ENCODE peak calls at places on chromosomes 13 and 19, in nine cellular contexts. D, R, V, B, Z, F, Y, G and X are unnamed samples.

GRCh38 chr13:42753697-42754096 is 27.7 kb upstream of the FAM216B start:
- DNase-seq in D (no peak), R (no peak), V (no peak), B (no peak), Z (no peak), F (no peak), Y (no peak), G (no peak), X (no peak)

GRCh38 chr13:76161143-76161542 is 525.0 kb downstream of the LMO7 start:
- DNase-seq in D (no peak), R (no peak), V (no peak), B (no peak), Z (no peak), F (no peak), Y (no peak), G (no peak), X (no peak)

GRCh38 chr19:5224480-5224879 is 116.1 kb downstream of the PTPRS start:
- DNase-seq in D (no peak), R (no peak), V (no peak), B (no peak), Z (no peak), F (no peak), Y (no peak), G (no peak), X (no peak)

GRCh38 chr13:42350141-42350540 is 78.2 kb downstream of the AKAP11 start:
- DNase-seq in D (no peak), R (no peak), V (no peak), B (no peak), Z (no peak), F (no peak), Y (no peak), G (no peak), X (no peak)

GRCh38 chr19:45790942-45791341 is 1.7 kb downstream of the DMWD start:
- DNase-seq in D (no peak), R (no peak), V (no peak), B (no peak), Z (no peak), F (no peak), Y (no peak), G (no peak), X (no peak)

GRCh38 chr13:23902975-23903905 is 5.9 kb upstream of the C1QTNF9B start:
- DNase-seq in D (no peak), R (no peak), V (no peak), B (peak; percentile 6), Z (no peak), F (peak; percentile 82), Y (no peak), G (no peak), X (no peak)

GRCh38 chr13:60020288-60020687 is 143.4 kb downstream of the DIAPH3 start:
- DNase-seq in D (no peak), R (no peak), V (no peak), B (no peak), Z (no peak), F (no peak), Y (no peak), G (no peak), X (no peak)

GRCh38 chr13:111076156-111077013 is 38.7 kb upstream of the ARHGEF7 start:
- DNase-seq in D (no peak), R (no peak), V (no peak), B (no peak), Z (no peak), F (no peak), Y (no peak), G (no peak), X (no peak)

GRCh38 chr13:26619321-26619720 is 61.8 kb downstream of the WASF3 start:
- DNase-seq in D (no peak), R (no peak), V (peak; percentile 29), B (no peak), Z (peak; percentile 91), F (no peak), Y (peak; percentile 93), G (no peak), X (no peak)

GRCh38 chr19:616276-616675 is 17.1 kb downstream of the POLRMT start:
- DNase-seq in D (no peak), R (no peak), V (no peak), B (no peak), Z (no peak), F (no peak), Y (no peak), G (no peak), X (no peak)

GRCh38 chr13:28955264-28955966 is 135.3 kb downstream of the MTUS2 start:
- DNase-seq in D (no peak), R (no peak), V (no peak), B (no peak), Z (no peak), F (no peak), Y (no peak), G (no peak), X (no peak)

GRCh38 chr19:53989600-53990533 is 1.6 kb upstream of the CACNG6 start:
- DNase-seq in D (no peak), R (no peak), V (no peak), B (no peak), Z (no peak), F (no peak), Y (peak; percentile 49), G (no peak), X (no peak)

GRCh38 chr13:73542446-73542845 is 483.6 kb downstream of the KLF5 start:
- DNase-seq in D (no peak), R (no peak), V (no peak), B (no peak), Z (no peak), F (no peak), Y (no peak), G (no peak), X (no peak)

GRCh38 chr13:45167611-45168554 is 33.0 kb downstream of the KCTD4 start:
- DNase-seq in D (no peak), R (no peak), V (no peak), B (peak; percentile 38), Z (peak; percentile 24), F (no peak), Y (no peak), G (peak; percentile 56), X (no peak)

GRCh38 chr13:83503424-83503823 is 378.9 kb downstream of the SLITRK1 start:
- DNase-seq in D (no peak), R (no peak), V (no peak), B (no peak), Z (peak; percentile 73), F (no peak), Y (peak; percentile 25), G (no peak), X (no peak)

GRCh38 chr13:24982333-24982999 is 113.5 kb upstream of the PABPC3 start:
- DNase-seq in D (no peak), R (no peak), V (no peak), B (no peak), Z (no peak), F (no peak), Y (no peak), G (no peak), X (no peak)

GRCh38 chr13:24985102-24985501 is 110.8 kb upstream of the PABPC3 start:
- DNase-seq in D (no peak), R (no peak), V (no peak), B (no peak), Z (no peak), F (no peak), Y (no peak), G (no peak), X (no peak)

GRCh38 chr13:24986826-24987225 is 109.1 kb upstream of the PABPC3 start:
- DNase-seq in D (no peak), R (no peak), V (no peak), B (no peak), Z (no peak), F (no peak), Y (no peak), G (no peak), X (no peak)

GRCh38 chr13:24984134-24984533 is 111.8 kb upstream of the PABPC3 start:
- DNase-seq in D (no peak), R (no peak), V (no peak), B (no peak), Z (no peak), F (no peak), Y (no peak), G (no peak), X (no peak)

GRCh38 chr13:24983094-24983493 is 112.8 kb upstream of the PABPC3 start:
- DNase-seq in D (no peak), R (no peak), V (no peak), B (no peak), Z (no peak), F (no peak), Y (no peak), G (no peak), X (no peak)
- H3K9me3 ChIP-seq in D (no peaks in the 10 kb centered on the region), R (no peaks in the 10 kb centered on the region), V (no peaks in the 10 kb centered on the region), B (no peaks in the 10 kb centered on the region), Z (no peaks in the 10 kb centered on the region), F (no peaks in the 10 kb centered on the region), Y (no peaks in the 10 kb centered on the region), G (no peaks in the 10 kb centered on the region), X (no peaks in the 10 kb centered on the region)

DNA sequence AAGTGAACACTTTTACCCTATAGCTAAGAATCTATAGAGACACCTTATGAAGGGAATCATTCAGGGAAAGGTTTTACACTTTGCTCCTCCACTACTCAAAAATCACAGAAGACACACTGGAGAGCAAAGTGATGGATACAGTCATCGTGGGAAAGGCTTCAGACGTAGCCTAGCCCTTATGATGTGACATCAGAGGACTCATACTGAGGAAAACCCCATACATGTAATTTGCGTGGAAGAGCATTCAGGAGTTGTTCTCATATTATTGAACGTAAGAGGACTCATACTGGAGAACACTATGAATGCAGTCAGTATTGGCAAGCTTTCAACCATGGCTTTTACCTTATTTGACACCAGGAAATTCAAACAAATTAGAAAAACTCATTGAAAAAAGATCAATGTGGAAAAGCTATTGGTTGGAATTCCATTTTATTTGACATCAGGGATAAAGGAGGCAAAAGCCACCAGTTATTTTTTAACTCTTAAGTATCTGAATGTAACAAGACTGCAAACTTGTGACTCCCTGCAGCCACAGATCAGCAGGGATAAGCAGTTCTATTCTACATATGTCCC is 16.1 kb upstream of the ZNF274 start:
- DNase-seq in D (no peak), R (no peak), V (no peak), B (no peak), Z (peak; percentile 9), F (no peak), Y (no peak), G (no peak), X (no peak)
- H3K9me3 ChIP-seq in D (no peaks in the 10 kb centered on the region), R (peaks cover 92% of the 10 kb centered on the region), V (peaks cover 76% of the 10 kb centered on the region), B (peaks cover 11% of the 10 kb centered on the region), Z (peaks cover 3% of the 10 kb centered on the region), F (peaks cover 100% of the 10 kb centered on the region), Y (peaks cover 39% of the 10 kb centered on the region), G (peaks cover 4% of the 10 kb centered on the region), X (peaks cover 12% of the 10 kb centered on the region)

GRCh38 chr19:23673132-23673531 is 13.9 kb downstream of the ZNF675 start:
- DNase-seq in D (no peak), R (no peak), V (no peak), B (no peak), Z (no peak), F (no peak), Y (no peak), G (no peak), X (no peak)
- H3K9me3 ChIP-seq in D (no peaks in the 10 kb centered on the region), R (no peaks in the 10 kb centered on the region), V (peaks cover 36% of the 10 kb centered on the region), B (peaks cover 12% of the 10 kb centered on the region), Z (no peaks in the 10 kb centered on the region), F (peaks cover 43% of the 10 kb centered on the region), Y (no peaks in the 10 kb centered on the region), G (no peaks in the 10 kb centered on the region), X (peaks cover 12% of the 10 kb centered on the region)

DNA sequence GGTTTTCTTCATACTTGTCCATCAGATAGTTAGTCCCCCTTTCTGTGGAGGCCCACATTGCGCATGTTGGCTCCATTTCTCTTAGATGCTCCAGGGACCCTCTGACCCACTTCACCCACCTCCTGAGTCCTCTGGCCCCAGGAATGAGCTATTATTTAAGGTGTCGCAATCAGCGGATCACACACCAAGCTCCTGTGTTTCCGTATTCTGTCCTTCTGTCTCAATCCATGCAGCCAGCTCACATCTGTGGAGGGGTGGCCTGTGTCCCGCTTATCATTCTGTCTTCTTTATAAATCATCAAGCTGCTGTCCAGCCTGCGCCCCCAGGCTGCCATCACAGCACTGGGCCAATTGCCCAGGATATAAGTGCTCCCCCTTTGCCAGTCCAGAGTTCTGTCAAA is 4.7 kb downstream of the ZNF230 start:
- DNase-seq in D (no peak), R (no peak), V (no peak), B (no peak), Z (no peak), F (no peak), Y (no peak), G (no peak), X (no peak)
- H3K9me3 ChIP-seq in D (no peaks in the 10 kb centered on the region), R (peaks cover 59% of the 10 kb centered on the region), V (peaks cover 31% of the 10 kb centered on the region), B (peaks cover 44% of the 10 kb centered on the region), Z (no peaks in the 10 kb centered on the region), F (peaks cover 63% of the 10 kb centered on the region), Y (peaks cover 24% of the 10 kb centered on the region), G (no peaks in the 10 kb centered on the region), X (peaks cover 16% of the 10 kb centered on the region)